ENCODE peak calls at places on chromosomes 12 and 14, in five cellular contexts. B, G, L, I and X are unnamed samples.

GRCh38 chr12:12562016-12562483 is 613 bp downstream of the DUSP16 start:
- DNase-seq in B (no peak), G (no peak), L (peak), I (peak), X (no peak)

GRCh38 chr12:131283191-131283861 is 329.6 kb downstream of the ADGRD1 start:
- DNase-seq in B (peak), G (no peak), L (no peak), I (no peak), X (no peak)

GRCh38 chr12:104569348-104570173 is 112.8 kb downstream of the CHST11 start:
- DNase-seq in B (no peak), G (peak), L (peak), I (no peak), X (peak)

GRCh38 chr12:124259168-124260066 is 35.5 kb upstream of the RFLNA start:
- DNase-seq in B (no peak), G (no peak), L (no peak), I (no peak), X (peak)

GRCh38 chr14:61631044-61631692 is 64.1 kb upstream of the HIF1A start:
- DNase-seq in B (no peak), G (no peak), L (no peak), I (no peak), X (no peak)

GRCh38 chr14:90107789-90108188 is 46.0 kb downstream of the KCNK13 start:
- DNase-seq in B (no peak), G (no peak), L (no peak), I (no peak), X (no peak)

GRCh38 chr12:12701457-12701856 is 5.5 kb upstream of the GPR19 start:
- DNase-seq in B (no peak), G (no peak), L (no peak), I (no peak), X (no peak)

GRCh38 chr12:130818381-130819247 is 20.4 kb downstream of the STX2 start:
- DNase-seq in B (peak), G (peak), L (peak), I (peak), X (no peak)

GRCh38 chr12:54390176-54390667 is 5.7 kb upstream of the ZNF385A start:
- DNase-seq in B (peak), G (no peak), L (no peak), I (no peak), X (no peak)

GRCh38 chr12:11917501-11917900 is 153.2 kb upstream of the BCL2L14 start:
- DNase-seq in B (no peak), G (no peak), L (no peak), I (no peak), X (no peak)

GRCh38 chr12:13546231-13546630 is 349.7 kb downstream of the EMP1 start:
- DNase-seq in B (no peak), G (no peak), L (no peak), I (no peak), X (no peak)

GRCh38 chr12:50985322-50985721 is 33.0 kb downstream of the HIGD1C start:
- DNase-seq in B (no peak), G (no peak), L (no peak), I (peak), X (no peak)

GRCh38 chr12:56488041-56488955 is at the start of gene GLS2:
- DNase-seq in B (peak), G (peak), L (peak), I (peak), X (no peak)

GRCh38 chr12:64538146-64538545 is 72.1 kb upstream of the RASSF3 start:
- DNase-seq in B (no peak), G (no peak), L (no peak), I (no peak), X (no peak)

GRCh38 chr14:72217164-72217563 is 284.9 kb downstream of the RGS6 start:
- DNase-seq in B (no peak), G (no peak), L (no peak), I (no peak), X (no peak)